ENCODE peak calls at places on chromosomes 12 and 14, in eight cellular contexts. One of them, this sample, is unnamed.
A peak's percentile ranks its signal among the peaks of the same experiment; 100 is the strongest.

GRCh38 chr12:71475280-71475679 is 35.7 kb downstream of the LGR5 start:
- DNase-seq in dorsolateral prefrontal cortex: no peak
- DNase-seq in RPMI7951: no peak
- DNase-seq in NCI-H2081: no peak
- DNase-seq in stimulated activated CD8-positive, alpha-beta memory T cell treated with anti-CD3 and anti-CD28 coated beads, Interleukin-7, amount 100 ng/mL, for 1 hour: no peak
- DNase-seq in NCI-H1092: no peak
- DNase-seq in AG20443: peak; percentile 38
- DNase-seq in non-pigmented ciliary epithelial cell: no peak
- DNase-seq in this sample: peak; percentile 56

GRCh38 chr12:59808317-59808910 is 212.6 kb downstream of the SLC16A7 start:
- DNase-seq in RPMI7951: peak; percentile 29
- DNase-seq in dorsolateral prefrontal cortex: no peak
- DNase-seq in AG20443: peak; percentile 47
- DNase-seq in stimulated activated CD8-positive, alpha-beta memory T cell treated with anti-CD3 and anti-CD28 coated beads, Interleukin-7, amount 100 ng/mL, for 1 hour: no peak
- DNase-seq in NCI-H2081: peak; percentile 11
- DNase-seq in non-pigmented ciliary epithelial cell: peak; percentile 13
- DNase-seq in NCI-H1092: no peak
- DNase-seq in this sample: no peak

GRCh38 chr12:40820794-40821484 is 128.7 kb downstream of the CNTN1 start:
- DNase-seq in NCI-H1092: no peak
- DNase-seq in non-pigmented ciliary epithelial cell: no peak
- DNase-seq in RPMI7951: no peak
- DNase-seq in AG20443: no peak
- DNase-seq in dorsolateral prefrontal cortex: no peak
- DNase-seq in stimulated activated CD8-positive, alpha-beta memory T cell treated with anti-CD3 and anti-CD28 coated beads, Interleukin-7, amount 100 ng/mL, for 1 hour: no peak
- DNase-seq in NCI-H2081: no peak
- DNase-seq in this sample: no peak

GRCh38 chr14:74213907-74214803 is 25.1 kb upstream of the VSX2 start:
- DNase-seq in non-pigmented ciliary epithelial cell: no peak
- DNase-seq in NCI-H2081: no peak
- DNase-seq in AG20443: no peak
- DNase-seq in NCI-H1092: no peak
- DNase-seq in stimulated activated CD8-positive, alpha-beta memory T cell treated with anti-CD3 and anti-CD28 coated beads, Interleukin-7, amount 100 ng/mL, for 1 hour: no peak
- DNase-seq in RPMI7951: no peak
- DNase-seq in dorsolateral prefrontal cortex: no peak
- DNase-seq in this sample: no peak

GRCh38 chr14:54944737-54945391 is 42.2 kb upstream of the GCH1 start:
- DNase-seq in NCI-H1092: no peak
- DNase-seq in RPMI7951: no peak
- DNase-seq in non-pigmented ciliary epithelial cell: no peak
- DNase-seq in AG20443: no peak
- DNase-seq in stimulated activated CD8-positive, alpha-beta memory T cell treated with anti-CD3 and anti-CD28 coated beads, Interleukin-7, amount 100 ng/mL, for 1 hour: no peak
- DNase-seq in dorsolateral prefrontal cortex: no peak
- DNase-seq in NCI-H2081: no peak
- DNase-seq in this sample: no peak

GRCh38 chr14:99540196-99541032 is 59.2 kb downstream of the CCNK start:
- DNase-seq in NCI-H1092: no peak
- DNase-seq in dorsolateral prefrontal cortex: no peak
- DNase-seq in stimulated activated CD8-positive, alpha-beta memory T cell treated with anti-CD3 and anti-CD28 coated beads, Interleukin-7, amount 100 ng/mL, for 1 hour: no peak
- DNase-seq in AG20443: no peak
- DNase-seq in non-pigmented ciliary epithelial cell: no peak
- DNase-seq in RPMI7951: no peak
- DNase-seq in NCI-H2081: no peak
- DNase-seq in this sample: no peak

GRCh38 chr12:115223322-115223721 is 539.3 kb upstream of the TBX3 start:
- DNase-seq in stimulated activated CD8-positive, alpha-beta memory T cell treated with anti-CD3 and anti-CD28 coated beads, Interleukin-7, amount 100 ng/mL, for 1 hour: no peak
- DNase-seq in RPMI7951: peak; percentile 82
- DNase-seq in NCI-H1092: no peak
- DNase-seq in AG20443: no peak
- DNase-seq in NCI-H2081: no peak
- DNase-seq in non-pigmented ciliary epithelial cell: peak; percentile 26
- DNase-seq in dorsolateral prefrontal cortex: no peak
- DNase-seq in this sample: peak; percentile 19

GRCh38 chr14:63787995-63788946 is 60.4 kb upstream of the SGPP1 start:
- DNase-seq in stimulated activated CD8-positive, alpha-beta memory T cell treated with anti-CD3 and anti-CD28 coated beads, Interleukin-7, amount 100 ng/mL, for 1 hour: no peak
- DNase-seq in AG20443: no peak
- DNase-seq in RPMI7951: no peak
- DNase-seq in dorsolateral prefrontal cortex: no peak
- DNase-seq in NCI-H1092: no peak
- DNase-seq in NCI-H2081: no peak
- DNase-seq in non-pigmented ciliary epithelial cell: no peak
- DNase-seq in this sample: no peak

GRCh38 chr14:58944226-58944769 is 244.2 kb upstream of the DAAM1 start:
- DNase-seq in RPMI7951: no peak
- DNase-seq in dorsolateral prefrontal cortex: no peak
- DNase-seq in non-pigmented ciliary epithelial cell: no peak
- DNase-seq in stimulated activated CD8-positive, alpha-beta memory T cell treated with anti-CD3 and anti-CD28 coated beads, Interleukin-7, amount 100 ng/mL, for 1 hour: no peak
- DNase-seq in AG20443: no peak
- DNase-seq in NCI-H1092: peak; percentile 7
- DNase-seq in NCI-H2081: peak; percentile 31
- DNase-seq in this sample: peak; percentile 73

GRCh38 chr12:57694459-57695019 is 607 bp downstream of the OS9 start:
- DNase-seq in NCI-H2081: no peak
- DNase-seq in stimulated activated CD8-positive, alpha-beta memory T cell treated with anti-CD3 and anti-CD28 coated beads, Interleukin-7, amount 100 ng/mL, for 1 hour: no peak
- DNase-seq in dorsolateral prefrontal cortex: no peak
- DNase-seq in AG20443: peak; percentile 21
- DNase-seq in RPMI7951: peak; percentile 3
- DNase-seq in NCI-H1092: no peak
- DNase-seq in non-pigmented ciliary epithelial cell: no peak
- DNase-seq in this sample: no peak

GRCh38 chr12:54958048-54958658 is 26.4 kb downstream of the TESPA1 start:
- DNase-seq in NCI-H2081: peak; percentile 50
- DNase-seq in AG20443: peak; percentile 63
- DNase-seq in RPMI7951: peak; percentile 50
- DNase-seq in NCI-H1092: peak; percentile 49
- DNase-seq in stimulated activated CD8-positive, alpha-beta memory T cell treated with anti-CD3 and anti-CD28 coated beads, Interleukin-7, amount 100 ng/mL, for 1 hour: no peak
- DNase-seq in dorsolateral prefrontal cortex: no peak
- DNase-seq in non-pigmented ciliary epithelial cell: peak; percentile 55
- DNase-seq in this sample: peak; percentile 65

GRCh38 chr14:91372680-91373495 is 44.7 kb downstream of the CCDC88C start:
- DNase-seq in NCI-H2081: peak; percentile 86
- DNase-seq in stimulated activated CD8-positive, alpha-beta memory T cell treated with anti-CD3 and anti-CD28 coated beads, Interleukin-7, amount 100 ng/mL, for 1 hour: no peak
- DNase-seq in AG20443: no peak
- DNase-seq in NCI-H1092: peak; percentile 54
- DNase-seq in non-pigmented ciliary epithelial cell: no peak
- DNase-seq in dorsolateral prefrontal cortex: no peak
- DNase-seq in RPMI7951: no peak
- DNase-seq in this sample: peak; percentile 72

GRCh38 chr14:52692248-52692962 is 3.0 kb downstream of the ERO1A start:
- DNase-seq in AG20443: peak; percentile 57
- DNase-seq in RPMI7951: no peak
- DNase-seq in non-pigmented ciliary epithelial cell: no peak
- DNase-seq in NCI-H2081: no peak
- DNase-seq in NCI-H1092: no peak
- DNase-seq in dorsolateral prefrontal cortex: no peak
- DNase-seq in stimulated activated CD8-positive, alpha-beta memory T cell treated with anti-CD3 and anti-CD28 coated beads, Interleukin-7, amount 100 ng/mL, for 1 hour: no peak
- DNase-seq in this sample: no peak

GRCh38 chr12:108468149-108468968 is 46.7 kb upstream of the FICD start:
- DNase-seq in AG20443: peak; percentile 41
- DNase-seq in stimulated activated CD8-positive, alpha-beta memory T cell treated with anti-CD3 and anti-CD28 coated beads, Interleukin-7, amount 100 ng/mL, for 1 hour: no peak
- DNase-seq in dorsolateral prefrontal cortex: no peak
- DNase-seq in NCI-H2081: no peak
- DNase-seq in NCI-H1092: no peak
- DNase-seq in non-pigmented ciliary epithelial cell: no peak
- DNase-seq in RPMI7951: peak; percentile 41
- DNase-seq in this sample: no peak

GRCh38 chr14:89429206-89430091 is 12.4 kb upstream of the FOXN3 start:
- DNase-seq in AG20443: no peak
- DNase-seq in dorsolateral prefrontal cortex: no peak
- DNase-seq in RPMI7951: no peak
- DNase-seq in non-pigmented ciliary epithelial cell: no peak
- DNase-seq in NCI-H1092: peak; percentile 3
- DNase-seq in stimulated activated CD8-positive, alpha-beta memory T cell treated with anti-CD3 and anti-CD28 coated beads, Interleukin-7, amount 100 ng/mL, for 1 hour: no peak
- DNase-seq in NCI-H2081: no peak
- DNase-seq in this sample: peak; percentile 69

GRCh38 chr12:63790608-63790945 is 10.9 kb downstream of the RXYLT1 start:
- DNase-seq in non-pigmented ciliary epithelial cell: no peak
- DNase-seq in stimulated activated CD8-positive, alpha-beta memory T cell treated with anti-CD3 and anti-CD28 coated beads, Interleukin-7, amount 100 ng/mL, for 1 hour: no peak
- DNase-seq in dorsolateral prefrontal cortex: no peak
- DNase-seq in NCI-H2081: no peak
- DNase-seq in NCI-H1092: no peak
- DNase-seq in AG20443: no peak
- DNase-seq in RPMI7951: no peak
- DNase-seq in this sample: no peak

This sample was measured in DMS153.